ENCODE peak calls at places on chromosomes 3 and 15, in four cellular contexts. One of them, this sample, is unnamed.

GRCh38 chr15:97904196-97904572 is 56.3 kb upstream of the ARRDC4 start:
- DNase-seq in AG09309: peak; percentile 3
- DNase-seq in testis: peak; percentile 87
- DNase-seq in uterus: peak; percentile 76
- DNase-seq in this sample: no peak

GRCh38 chr3:79555655-79556054 is 212.1 kb downstream of the ROBO1 start:
- DNase-seq in AG09309: no peak
- DNase-seq in uterus: no peak
- DNase-seq in testis: no peak
- DNase-seq in this sample: no peak

GRCh38 chr3:141795719-141796435 is 32.7 kb downstream of the GRK7 start:
- DNase-seq in testis: peak; percentile 55
- DNase-seq in AG09309: peak; percentile 31
- DNase-seq in uterus: peak; percentile 67
- DNase-seq in this sample: no peak

GRCh38 chr3:131067983-131068382 is 41.3 kb downstream of the NEK11 start:
- DNase-seq in uterus: no peak
- DNase-seq in AG09309: no peak
- DNase-seq in testis: no peak
- DNase-seq in this sample: no peak

GRCh38 chr3:11680509-11680908 is 36.8 kb upstream of the VGLL4 start:
- DNase-seq in AG09309: no peak
- DNase-seq in uterus: no peak
- DNase-seq in testis: no peak
- DNase-seq in this sample: no peak

GRCh38 chr3:131008326-131008725 is 18.3 kb downstream of the ASTE1 start:
- DNase-seq in uterus: no peak
- DNase-seq in AG09309: no peak
- DNase-seq in testis: no peak
- DNase-seq in this sample: no peak

GRCh38 chr3:167203062-167203461 is 177.0 kb downstream of the ZBBX start:
- DNase-seq in uterus: no peak
- DNase-seq in testis: no peak
- DNase-seq in AG09309: no peak
- DNase-seq in this sample: no peak

GRCh38 chr3:11705049-11705448 is 61.3 kb upstream of the VGLL4 start:
- DNase-seq in AG09309: no peak
- DNase-seq in testis: no peak
- DNase-seq in uterus: no peak
- DNase-seq in this sample: no peak

GRCh38 chr3:5278666-5279065 is 91.2 kb downstream of the EDEM1 start:
- DNase-seq in testis: no peak
- DNase-seq in uterus: no peak
- DNase-seq in AG09309: no peak
- DNase-seq in this sample: no peak

GRCh38 chr3:185549651-185550111 is 2.7 kb downstream of the LIPH start:
- DNase-seq in AG09309: no peak
- DNase-seq in uterus: no peak
- DNase-seq in testis: no peak
- DNase-seq in this sample: no peak

GRCh38 chr3:99789322-99789721 is 28.3 kb upstream of the CMSS1 start:
- DNase-seq in testis: peak; percentile 59
- DNase-seq in uterus: no peak
- DNase-seq in AG09309: peak; percentile 23
- DNase-seq in this sample: no peak

GRCh38 chr15:57598346-57598745 is 6.6 kb downstream of the MYZAP start:
- DNase-seq in AG09309: no peak
- DNase-seq in uterus: no peak
- DNase-seq in testis: no peak
- DNase-seq in this sample: no peak

GRCh38 chr15:71471347-71471746 is 339.0 kb upstream of the NR2E3 start:
- DNase-seq in testis: no peak
- DNase-seq in AG09309: no peak
- DNase-seq in uterus: no peak
- DNase-seq in this sample: no peak

GRCh38 chr3:194069421-194070219 is 66.3 kb upstream of the HES1 start:
- DNase-seq in AG09309: peak; percentile 49
- DNase-seq in testis: no peak
- DNase-seq in uterus: no peak
- DNase-seq in this sample: no peak

GRCh38 chr3:48433472-48434118 is 3.7 kb upstream of the PLXNB1 start:
- DNase-seq in AG09309: no peak
- DNase-seq in uterus: peak; percentile 28
- DNase-seq in testis: peak; percentile 66
- DNase-seq in this sample: no peak

GRCh38 chr15:70912187-70912586 is 19.6 kb downstream of the LRRC49 start:
- DNase-seq in testis: no peak
- DNase-seq in uterus: no peak
- DNase-seq in AG09309: no peak
- DNase-seq in this sample: no peak

GRCh38 chr3:170038434-170039110 is 777 bp downstream of the GPR160 start:
- DNase-seq in testis: no peak
- DNase-seq in uterus: no peak
- DNase-seq in AG09309: no peak
- DNase-seq in this sample: no peak

GRCh38 chr3:185715091-185715490 is 109.8 kb downstream of the IGF2BP2 start:
- DNase-seq in uterus: no peak
- DNase-seq in AG09309: no peak
- DNase-seq in testis: no peak
- DNase-seq in this sample: no peak

GRCh38 chr3:24454862-24455261 is 39.8 kb downstream of the THRB start:
- DNase-seq in AG09309: no peak
- DNase-seq in uterus: no peak
- DNase-seq in testis: no peak
- DNase-seq in this sample: no peak

GRCh38 chr3:132394334-132394733 is 23.0 kb upstream of the DNAJC13 start:
- DNase-seq in uterus: peak; percentile 63
- DNase-seq in testis: no peak
- DNase-seq in AG09309: no peak
- DNase-seq in this sample: no peak

GRCh38 chr15:72599855-72600464 is 54.5 kb upstream of the GOLGA6B start:
- DNase-seq in testis: peak; percentile 42
- DNase-seq in uterus: no peak
- DNase-seq in AG09309: peak; percentile 28
- DNase-seq in this sample: peak; percentile 22

GRCh38 chr15:80367094-80367493 is 37.1 kb upstream of the ARNT2 start:
- DNase-seq in AG09309: no peak
- DNase-seq in testis: peak; percentile 32
- DNase-seq in uterus: no peak
- DNase-seq in this sample: no peak

GRCh38 chr3:69306239-69307185 is 79.4 kb downstream of the FRMD4B start:
- DNase-seq in AG09309: peak; percentile 78
- DNase-seq in uterus: peak; percentile 74
- DNase-seq in testis: peak; percentile 80
- DNase-seq in this sample: peak; percentile 64

GRCh38 chr3:145015243-145015642 is 1043.6 kb downstream of the DIPK2A start:
- DNase-seq in AG09309: peak; percentile 32
- DNase-seq in uterus: no peak
- DNase-seq in testis: no peak
- DNase-seq in this sample: peak; percentile 63

GRCh38 chr15:81296673-81297072 is 27.3 kb downstream of the STARD5 start:
- DNase-seq in uterus: no peak
- DNase-seq in testis: peak; percentile 34
- DNase-seq in AG09309: no peak
- DNase-seq in this sample: no peak

GRCh38 chr3:147361671-147362420 is 44.5 kb downstream of the ZIC4 start:
- DNase-seq in testis: peak; percentile 81
- DNase-seq in uterus: no peak
- DNase-seq in AG09309: no peak
- DNase-seq in this sample: no peak

GRCh38 chr3:50562866-50563265 is 4.7 kb downstream of the C3orf18 start:
- DNase-seq in testis: no peak
- DNase-seq in uterus: no peak
- DNase-seq in AG09309: peak; percentile 45
- DNase-seq in this sample: peak; percentile 13